ENCODE peak calls at places on chromosomes 5 and 9, in five cellular contexts. I is testis; S is NCI-H82; U is H9; E is stimulated activated CD8-positive, alpha-beta memory T cell treated with anti-CD3 and anti-CD28 coated beads, Interleukin-15, amount 100 ng/mL, for 24 hours. V is an unnamed sample.

GRCh38 chr9:120403543-120403856 is 176.5 kb downstream of the CDK5RAP2 start:
- DNase-seq in I (no peak), S (no peak), U (no peak), E (no peak), V (no peak)

GRCh38 chr9:97848237-97848581 is 4.8 kb upstream of the FOXE1 start:
- DNase-seq in I (no peak), S (no peak), U (no peak), E (no peak), V (no peak)

GRCh38 chr9:88680505-88681160 is 145.7 kb downstream of the NXNL2 start:
- DNase-seq in I (no peak), S (no peak), U (no peak), E (no peak), V (no peak)

GRCh38 chr9:107387401-107387800 is 102.2 kb downstream of the KLF4 start:
- DNase-seq in I (peak; percentile 37), S (no peak), U (no peak), E (no peak), V (no peak)

GRCh38 chr5:60086583-60086982 is 193.1 kb upstream of the PDE4D start:
- DNase-seq in I (no peak), S (no peak), U (no peak), E (no peak), V (no peak)

GRCh38 chr5:76144892-76145291 is 61.7 kb downstream of the SV2C start:
- DNase-seq in I (no peak), S (peak; percentile 11), U (peak; percentile 52), E (no peak), V (no peak)

GRCh38 chr9:101465330-101465915 is 29.8 kb upstream of the ALDOB start:
- DNase-seq in I (peak; percentile 49), S (peak; percentile 82), U (peak; percentile 41), E (no peak), V (peak; percentile 54)

GRCh38 chr5:164578911-164579310 is 1073.5 kb downstream of the MAT2B start:
- DNase-seq in I (no peak), S (no peak), U (no peak), E (no peak), V (no peak)